ENCODE peak calls at places on chromosomes 7 and 10, in four cellular contexts. M is heart right ventricle, E is cardiac fibroblast, F is T-cell. G is an unnamed sample.

GRCh38 chr7:69738396-69738889 is 140.2 kb downstream of the AUTS2 start:
- DNase-seq in F (no peak), E (no peak), M (no peak), G (no peak)

GRCh38 chr10:63376560-63377304 is 89.0 kb downstream of the JMJD1C start:
- DNase-seq in F (no peak), M (no peak), E (peak; percentile 94), G (peak; percentile 72)

GRCh38 chr7:139731802-139732470 is 45.9 kb downstream of the HIPK2 start:
- DNase-seq in E (peak; percentile 98), F (no peak), M (peak; percentile 76), G (peak; percentile 94)

GRCh38 chr7:127382301-127383085 is 10.0 kb downstream of the ZNF800 start:
- DNase-seq in E (no peak), F (no peak), M (no peak), G (no peak)

GRCh38 chr10:94223702-94224370 is 138.9 kb downstream of the NOC3L start:
- DNase-seq in E (no peak), M (peak; percentile 38), F (no peak), G (peak; percentile 19)

GRCh38 chr7:151245360-151246160 is 2.9 kb downstream of the SMARCD3 start:
- DNase-seq in M (peak; percentile 53), F (peak; percentile 61), E (no peak), G (peak; percentile 35)

GRCh38 chr7:10429516-10429915 is 544.2 kb upstream of the PHF14 start:
- DNase-seq in F (no peak), M (no peak), E (no peak), G (no peak)

GRCh38 chr10:131065673-131066331 is 245.7 kb downstream of the TCERG1L start:
- DNase-seq in M (no peak), E (no peak), F (no peak), G (no peak)

GRCh38 chr7:45601094-45601493 is 26.9 kb downstream of the ADCY1 start:
- DNase-seq in E (no peak), F (no peak), M (no peak), G (no peak)

G was measured in fibroblast of villous mesenchyme.